ENCODE peak calls at places on chromosomes 16 and 17, in eight cellular contexts. F, U, S, P, A, R, N and B are unnamed samples.

GRCh38 chr16:55499951-55500350 is 8.9 kb upstream of the LPCAT2 start:
- DNase-seq in N (peak; percentile 86), R (no peak), U (no peak), S (no peak), A (no peak), F (peak; percentile 26), P (peak; percentile 40), B (no peak)

GRCh38 chr17:17363638-17364337 is 60.6 kb downstream of the NT5M start:
- DNase-seq in A (peak; percentile 20), U (peak; percentile 78), N (peak; percentile 19), R (no peak), F (peak; percentile 58), S (peak; percentile 12), P (no peak), B (no peak)

GRCh38 chr17:45868276-45868675 is 23.6 kb downstream of the SPPL2C start:
- DNase-seq in R (no peak), U (no peak), A (no peak), N (no peak), P (no peak), F (no peak), S (no peak), B (no peak)

GRCh38 chr17:59342681-59343127 is 11.2 kb downstream of the YPEL2 start:
- DNase-seq in P (no peak), S (no peak), F (no peak), N (no peak), A (no peak), U (no peak), R (no peak), B (no peak)

GRCh38 chr16:21613361-21613760 is 14.0 kb downstream of the METTL9 start:
- DNase-seq in R (no peak), U (no peak), S (no peak), N (no peak), A (no peak), P (no peak), F (no peak), B (no peak)

GRCh38 chr17:61517265-61517664 is 65.0 kb downstream of the TBX4 start:
- DNase-seq in P (peak; percentile 26), R (no peak), U (no peak), F (no peak), N (no peak), A (no peak), S (no peak), B (no peak)

GRCh38 chr16:27398894-27399853 is 2.8 kb upstream of the IL21R start:
- DNase-seq in A (no peak), R (no peak), U (no peak), P (no peak), S (no peak), F (no peak), N (no peak), B (no peak)

GRCh38 chr17:67421869-67422273 is 44.8 kb downstream of the PITPNC1 start:
- DNase-seq in P (peak; percentile 95), A (peak; percentile 24), U (no peak), F (no peak), R (no peak), N (no peak), S (no peak), B (no peak)

GRCh38 chr16:14490281-14490680 is 139.8 kb downstream of the PARN start:
- DNase-seq in S (no peak), A (no peak), N (no peak), P (no peak), F (no peak), R (no peak), U (no peak), B (no peak)

GRCh38 chr16:29678691-29679267 is at the start of gene QPRT:
- DNase-seq in U (peak; percentile 71), N (no peak), F (no peak), P (peak; percentile 21), A (peak; percentile 95), R (peak; percentile 58), S (no peak), B (peak; percentile 65)

GRCh38 chr17:74759243-74759801 is 10.9 kb downstream of the NHERF1 start:
- DNase-seq in R (no peak), F (no peak), P (no peak), U (no peak), A (no peak), N (peak; percentile 42), S (no peak), B (no peak)

GRCh38 chr17:29504711-29505110 is 62.1 kb downstream of the ABHD15 start:
- DNase-seq in A (no peak), R (no peak), U (no peak), N (no peak), F (no peak), P (no peak), S (no peak), B (no peak)

GRCh38 chr16:81516478-81517149 is 72.0 kb downstream of the CMIP start:
- DNase-seq in F (no peak), N (peak; percentile 57), R (no peak), U (peak; percentile 48), S (no peak), A (no peak), P (no peak), B (no peak)

GRCh38 chr16:76791151-76791550 is 399.8 kb upstream of the MON1B start:
- DNase-seq in A (no peak), P (no peak), R (no peak), F (no peak), S (no peak), U (no peak), N (no peak), B (no peak)

GRCh38 chr16:12672986-12673385 is 130.7 kb downstream of the CPPED1 start:
- DNase-seq in N (no peak), R (no peak), P (no peak), U (no peak), F (no peak), A (no peak), S (peak; percentile 39), B (no peak)

GRCh38 chr16:49158029-49158642 is 123.5 kb downstream of the CBLN1 start:
- DNase-seq in R (no peak), S (no peak), P (peak; percentile 21), A (peak; percentile 87), N (no peak), F (no peak), U (no peak), B (no peak)

GRCh38 chr17:36131436-36131835 is 27.8 kb downstream of the CCL4 start:
- DNase-seq in N (no peak), A (peak; percentile 7), U (no peak), R (no peak), P (no peak), F (no peak), S (no peak), B (no peak)

GRCh38 chr16:74253146-74253545 is 43.5 kb upstream of the PSMD7 start:
- DNase-seq in N (no peak), A (no peak), S (no peak), R (no peak), F (no peak), U (no peak), P (no peak), B (no peak)

GRCh38 chr16:24989417-24989978 is 25.7 kb downstream of the ARHGAP17 start:
- DNase-seq in P (no peak), R (no peak), N (no peak), S (no peak), U (no peak), A (no peak), F (no peak), B (no peak)

GRCh38 chr16:30394603-30395154 is 541 bp upstream of the ZNF48 start:
- DNase-seq in F (no peak), N (no peak), S (no peak), P (no peak), R (no peak), A (peak; percentile 89), U (no peak), B (no peak)

GRCh38 chr17:81198826-81199481 is 23.8 kb downstream of the CEP131 start:
- DNase-seq in R (no peak), A (no peak), N (no peak), F (no peak), S (no peak), P (no peak), U (no peak), B (no peak)
- H3K27ac ChIP-seq in R (no peak overlapping the region), A (no peak overlapping the region), N (no peak overlapping the region), F (peak overlapping the region; percentile 8), S (no peak overlapping the region), P (no peak overlapping the region), U (no peak overlapping the region), B (no peak overlapping the region)

DNA sequence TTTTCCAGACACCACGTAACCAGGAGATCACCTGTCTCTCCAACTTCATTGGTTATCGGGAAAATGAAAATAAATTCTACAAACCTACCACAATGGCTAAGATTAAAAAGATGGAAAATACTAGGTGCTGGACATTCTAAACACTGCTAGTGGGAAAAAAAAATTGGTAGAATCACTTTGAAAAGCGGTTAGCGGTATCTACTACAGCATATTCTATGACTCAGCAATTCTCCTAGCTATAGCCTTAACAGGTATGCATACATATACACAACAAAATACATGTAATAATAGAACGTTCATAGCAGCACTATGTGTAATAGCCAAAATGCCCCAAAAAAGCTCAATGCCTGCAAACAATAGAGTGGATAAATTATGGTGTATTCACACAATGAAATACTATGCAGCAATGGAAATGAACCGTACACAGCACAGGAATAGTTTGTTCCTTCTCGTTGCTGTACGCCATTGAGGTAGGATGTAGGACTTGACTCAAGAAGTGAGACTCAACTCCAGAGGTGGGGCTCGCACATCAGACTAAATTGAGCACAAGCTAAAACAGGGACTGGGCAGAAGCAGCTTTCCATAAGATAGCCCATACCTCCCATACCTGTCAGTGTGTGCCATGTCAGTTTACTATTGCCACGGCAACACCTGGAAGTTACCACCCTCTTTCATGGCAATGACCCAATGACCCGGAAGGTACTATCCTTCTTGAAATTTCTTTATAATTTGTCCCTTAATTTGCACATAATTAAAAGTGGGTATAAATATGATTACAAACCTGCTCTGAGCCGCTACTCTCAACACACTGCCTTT is 44.8 kb downstream of the RNF157 start:
- DNase-seq in N (no peak), S (no peak), F (no peak), R (no peak), P (no peak), U (no peak), A (no peak), B (no peak)
- H3K4me1 ChIP-seq in N (no peaks in the 10 kb centered on the region), S (peaks cover 41% of the 10 kb centered on the region), F (peaks cover 2% of the 10 kb centered on the region), R (peaks cover 21% of the 10 kb centered on the region), P (no peaks in the 10 kb centered on the region), U (no peaks in the 10 kb centered on the region), A (peaks cover 12% of the 10 kb centered on the region), B (no peaks in the 10 kb centered on the region)

GRCh38 chr17:64005734-64006167 is 7.6 kb downstream of the PRR29 start:
- DNase-seq in R (no peak), S (no peak), F (no peak), P (peak; percentile 56), U (no peak), N (peak; percentile 39), A (no peak), B (no peak)
- H3K4me3 ChIP-seq in R (peak overlapping the region; percentile 39), S (peak overlapping the region; percentile 31), F (peak overlapping the region; percentile 23), P (no peak overlapping the region), U (peak overlapping the region; percentile 31), N (no peak overlapping the region), A (no peak overlapping the region), B (no peak overlapping the region)

DNA sequence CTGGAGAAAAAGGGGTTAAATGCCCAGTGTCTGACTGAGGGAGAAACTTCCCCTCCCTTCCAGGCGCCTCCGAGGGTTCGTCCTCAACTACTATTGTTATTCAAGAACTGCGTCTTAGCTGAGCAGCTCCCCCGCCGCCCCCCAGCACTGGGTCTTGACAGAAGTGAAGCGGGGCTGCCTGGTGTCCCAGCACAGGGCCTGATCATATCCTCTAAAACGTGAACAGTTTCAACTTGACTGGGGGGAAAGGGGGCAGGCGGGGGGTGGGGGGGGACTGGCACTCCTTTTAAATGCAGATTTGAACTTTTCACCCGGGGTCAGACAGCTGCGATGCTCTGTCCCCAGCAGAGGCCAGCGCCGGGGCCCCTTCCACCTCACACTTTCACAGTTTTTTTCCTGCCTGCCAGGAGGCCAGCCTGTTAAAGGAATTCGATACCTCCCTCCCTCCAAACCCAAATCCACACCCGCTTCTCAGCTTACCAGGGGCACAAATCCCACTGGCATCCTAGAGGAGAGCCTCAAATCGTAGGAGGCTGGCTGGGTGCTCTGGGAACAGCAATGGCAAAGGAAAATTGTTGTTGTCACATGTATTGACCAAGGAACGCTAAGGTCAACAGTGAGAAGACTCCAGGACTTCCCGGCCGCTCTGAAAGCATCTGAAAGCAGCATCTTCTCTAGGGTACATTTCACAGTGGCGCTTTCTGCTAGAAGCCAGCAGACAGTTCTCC is 14.5 kb downstream of the ZFHX3 start:
- DNase-seq in U (no peak), P (no peak), S (peak; percentile 67), N (no peak), F (no peak), R (no peak), A (peak; percentile 96), B (no peak)
- H3K27ac ChIP-seq in U (no peak overlapping the region), P (no peak overlapping the region), S (peak overlapping the region; percentile 82), N (no peak overlapping the region), F (peak overlapping the region; percentile 40), R (no peak overlapping the region), A (no peak overlapping the region), B (no peak overlapping the region)